ENCODE peak calls at places on chromosomes 2 and 18, in ten cellular contexts. O, Q, W, S, H, M, F, U, L and V are unnamed samples.

GRCh38 chr2:10057231-10058107 is 14.1 kb downstream of the KLF11 start:
- DNase-seq in F (no peak), M (peak; percentile 81), Q (peak; percentile 60), S (no peak), O (peak; percentile 65), W (peak; percentile 31), L (peak; percentile 60), U (peak; percentile 87), H (peak; percentile 91), V (peak; percentile 83)

GRCh38 chr18:22324191-22325131 is 93.3 kb downstream of the CTAGE1 start:
- DNase-seq in F (no peak), U (peak; percentile 50), M (peak; percentile 77), S (no peak), Q (no peak), W (peak; percentile 61), H (peak; percentile 74), L (no peak), O (no peak), V (peak; percentile 87)

GRCh38 chr2:232979871-232980461 is 33.1 kb downstream of the NGEF start:
- DNase-seq in Q (no peak), U (peak; percentile 71), O (peak; percentile 30), S (no peak), W (no peak), M (no peak), F (no peak), H (no peak), L (peak; percentile 37), V (no peak)

GRCh38 chr2:112627060-112628040 is 18.4 kb upstream of the SLC20A1 start:
- DNase-seq in M (peak; percentile 80), Q (peak; percentile 88), H (no peak), U (peak; percentile 87), F (no peak), O (peak; percentile 96), L (peak; percentile 94), S (no peak), W (no peak), V (peak; percentile 55)

GRCh38 chr2:28986429-28986828 is 5.3 kb downstream of the TOGARAM2 start:
- DNase-seq in F (no peak), O (no peak), L (no peak), H (no peak), S (no peak), W (no peak), U (no peak), M (no peak), Q (no peak), V (no peak)

GRCh38 chr2:98560256-98560771 is 48.0 kb downstream of the COA5 start:
- DNase-seq in H (peak; percentile 47), M (peak; percentile 61), Q (no peak), U (peak; percentile 85), W (no peak), S (no peak), L (peak; percentile 84), F (no peak), O (peak; percentile 15), V (peak; percentile 72)

GRCh38 chr18:78309945-78310344 is 669.7 kb upstream of the SALL3 start:
- DNase-seq in W (no peak), U (no peak), O (no peak), M (no peak), L (no peak), Q (no peak), S (no peak), H (no peak), F (no peak), V (no peak)

GRCh38 chr2:200193331-200193730 is 113.2 kb upstream of the SPATS2L start:
- DNase-seq in S (no peak), W (no peak), Q (no peak), M (no peak), L (no peak), O (no peak), H (no peak), F (no peak), U (no peak), V (no peak)

GRCh38 chr18:79317718-79318117 is 78.0 kb upstream of the NFATC1 start:
- DNase-seq in H (no peak), S (no peak), Q (no peak), U (no peak), M (no peak), L (no peak), O (no peak), W (no peak), F (no peak), V (no peak)

GRCh38 chr2:119732026-119732425 is 27.7 kb upstream of the PTPN4 start:
- DNase-seq in U (no peak), O (no peak), W (no peak), S (no peak), H (no peak), L (no peak), M (no peak), F (no peak), Q (peak; percentile 72), V (no peak)

GRCh38 chr2:227876536-227876882 is 5.1 kb downstream of the DAW1 start:
- DNase-seq in F (no peak), O (no peak), S (no peak), L (no peak), M (no peak), H (no peak), Q (no peak), U (no peak), W (no peak), V (no peak)

GRCh38 chr2:60468390-60469085 is 84.9 kb downstream of the BCL11A start:
- DNase-seq in S (no peak), F (no peak), H (no peak), O (peak; percentile 18), Q (peak; percentile 60), U (peak; percentile 30), L (peak; percentile 68), M (no peak), W (no peak), V (no peak)

GRCh38 chr2:36270758-36271157 is 84.8 kb upstream of the CRIM1 start:
- DNase-seq in L (no peak), Q (no peak), W (no peak), S (no peak), U (no peak), M (no peak), F (no peak), H (no peak), O (no peak), V (no peak)

GRCh38 chr2:39264733-39265132 is 21.0 kb upstream of the CDKL4 start:
- DNase-seq in F (no peak), U (no peak), M (no peak), S (no peak), H (no peak), Q (peak; percentile 52), O (peak; percentile 23), W (peak; percentile 11), L (no peak), V (no peak)

GRCh38 chr2:209577376-209578357 is 153.8 kb downstream of the MAP2 start:
- DNase-seq in S (no peak), O (peak; percentile 31), F (no peak), M (no peak), H (no peak), W (no peak), U (peak; percentile 13), L (no peak), Q (no peak), V (no peak)

GRCh38 chr2:235347691-235348090 is 146.2 kb upstream of the AGAP1 start:
- DNase-seq in S (no peak), W (no peak), U (peak; percentile 87), L (peak; percentile 85), Q (no peak), H (no peak), O (peak; percentile 42), M (no peak), F (no peak), V (no peak)

GRCh38 chr2:101860157-101860556 is 131.6 kb upstream of the IL1R2 start:
- DNase-seq in M (no peak), L (no peak), O (no peak), W (no peak), U (no peak), Q (no peak), F (no peak), H (no peak), S (no peak), V (no peak)

GRCh38 chr18:9482790-9483189 is 7.5 kb downstream of the RALBP1 start:
- DNase-seq in M (no peak), Q (peak; percentile 75), W (no peak), H (no peak), F (no peak), L (no peak), S (no peak), U (no peak), O (peak; percentile 10), V (no peak)

GRCh38 chr2:227146456-227146855 is 17.5 kb downstream of the COL4A4 start:
- DNase-seq in M (no peak), W (no peak), Q (no peak), O (no peak), H (no peak), F (no peak), U (no peak), L (no peak), S (no peak), V (no peak)

GRCh38 chr2:204434660-204435462 is 110.4 kb upstream of the PARD3B start:
- DNase-seq in S (no peak), U (peak; percentile 17), F (no peak), M (no peak), L (no peak), H (no peak), O (no peak), W (no peak), Q (no peak), V (no peak)

GRCh38 chr2:166653185-166653813 is 159.2 kb upstream of the SCN7A start:
- DNase-seq in U (no peak), W (no peak), M (no peak), L (peak; percentile 39), S (no peak), Q (no peak), H (no peak), F (no peak), O (no peak), V (no peak)

GRCh38 chr2:183063083-183063482 is 15.5 kb upstream of the DUSP19 start:
- DNase-seq in S (no peak), W (no peak), L (no peak), M (no peak), H (no peak), O (no peak), U (peak; percentile 34), Q (no peak), F (no peak), V (no peak)

GRCh38 chr2:160126756-160127155 is 64.3 kb upstream of the PLA2R1 start:
- DNase-seq in S (no peak), O (no peak), M (no peak), L (no peak), F (no peak), Q (no peak), H (no peak), W (no peak), U (no peak), V (no peak)

GRCh38 chr2:225041210-225041870 is 928 bp downstream of the DOCK10 start:
- DNase-seq in M (peak; percentile 22), O (peak; percentile 83), W (no peak), Q (peak; percentile 91), H (peak; percentile 57), S (peak; percentile 46), F (peak; percentile 59), L (peak; percentile 14), U (peak; percentile 53), V (peak; percentile 32)

GRCh38 chr2:39091063-39091462 is 29.8 kb downstream of the SOS1 start:
- DNase-seq in U (no peak), S (no peak), L (no peak), H (no peak), F (no peak), W (no peak), Q (no peak), O (no peak), M (no peak), V (no peak)

GRCh38 chr18:61596296-61596695 is 263.1 kb downstream of the CDH20 start:
- DNase-seq in U (no peak), H (no peak), S (no peak), W (no peak), F (no peak), L (no peak), Q (no peak), M (no peak), O (no peak), V (no peak)

GRCh38 chr2:18311413-18311812 is 249.0 kb downstream of the RDH14 start:
- DNase-seq in H (no peak), F (no peak), L (peak; percentile 45), U (peak; percentile 70), S (no peak), M (no peak), W (no peak), O (no peak), Q (no peak), V (no peak)

GRCh38 chr2:195658541-195658890 is 1.5 kb downstream of the SLC39A10 start:
- DNase-seq in W (no peak), Q (peak; percentile 35), O (peak; percentile 64), S (no peak), H (no peak), U (peak; percentile 16), M (no peak), L (peak; percentile 57), F (peak; percentile 28), V (no peak)